ENCODE peak calls at places on chromosomes 4 and X, in eight cellular contexts. L, N, T, D, C, B, W and A are unnamed samples.

GRCh38 chrX:110268875-110269274 is 49.0 kb downstream of the AMMECR1 start:
- DNase-seq in L (no peak), N (no peak), T (no peak), D (no peak), C (no peak), B (no peak), W (no peak), A (no peak)

GRCh38 chr4:3832536-3833220 is 66.5 kb downstream of the ADRA2C start:
- DNase-seq in L (no peak), N (no peak), T (no peak), D (no peak), C (no peak), B (no peak), W (no peak), A (no peak)

GRCh38 chr4:42627887-42628646 is 28.8 kb downstream of the ATP8A1 start:
- DNase-seq in L (peak), N (no peak), T (peak), D (no peak), C (no peak), B (no peak), W (peak), A (peak)

GRCh38 chr4:100954048-100954447 is 393.3 kb downstream of the PPP3CA start:
- DNase-seq in L (no peak), N (no peak), T (no peak), D (no peak), C (no peak), B (no peak), W (no peak), A (no peak)

GRCh38 chr4:147351083-147351787 is 129.7 kb upstream of the EDNRA start:
- DNase-seq in L (no peak), N (no peak), T (no peak), D (no peak), C (no peak), B (no peak), W (no peak), A (no peak)

GRCh38 chr4:106690487-106690886 is 321.9 kb upstream of the GIMD1 start:
- DNase-seq in L (no peak), N (peak), T (no peak), D (no peak), C (no peak), B (no peak), W (no peak), A (no peak)

GRCh38 chrX:17629011-17629410 is 108.3 kb upstream of the SCML1 start:
- DNase-seq in L (no peak), N (no peak), T (no peak), D (no peak), C (no peak), B (no peak), W (no peak), A (no peak)

GRCh38 chrX:49291615-49292337 is 11.7 kb upstream of the GAGE10 start:
- DNase-seq in L (peak), N (peak), T (peak), D (peak), C (peak), B (peak), W (no peak), A (peak)

GRCh38 chr4:37528161-37528560 is 158.0 kb downstream of the RELL1 start:
- DNase-seq in L (no peak), N (no peak), T (no peak), D (peak), C (no peak), B (no peak), W (no peak), A (no peak)

GRCh38 chrX:153651540-153652079 is 4.6 kb downstream of the DUSP9 start:
- DNase-seq in L (no peak), N (no peak), T (peak), D (no peak), C (no peak), B (no peak), W (peak), A (no peak)

GRCh38 chr4:56655627-56656345 is 25.3 kb downstream of the HOPX start:
- DNase-seq in L (no peak), N (no peak), T (peak), D (no peak), C (no peak), B (peak), W (no peak), A (peak)

GRCh38 chrX:49977319-49978090 is 55.1 kb downstream of the CLCN5 start:
- DNase-seq in L (no peak), N (no peak), T (no peak), D (no peak), C (no peak), B (no peak), W (no peak), A (peak)

GRCh38 chr4:6885953-6886557 is 23.6 kb upstream of the TBC1D14 start:
- DNase-seq in L (peak), N (peak), T (no peak), D (peak), C (no peak), B (no peak), W (peak), A (no peak)

GRCh38 chrX:23726196-23726595 is 16.9 kb downstream of the ACOT9 start:
- DNase-seq in L (no peak), N (no peak), T (no peak), D (no peak), C (no peak), B (no peak), W (no peak), A (no peak)

GRCh38 chr4:56241500-56241899 is 145.8 kb downstream of the AASDH start:
- DNase-seq in L (no peak), N (no peak), T (no peak), D (no peak), C (no peak), B (no peak), W (no peak), A (no peak)

GRCh38 chrX:41655631-41656030 is 33.1 kb upstream of the GPR34 start:
- DNase-seq in L (no peak), N (no peak), T (no peak), D (no peak), C (no peak), B (no peak), W (no peak), A (no peak)

GRCh38 chr4:29571322-29571721 is 1148.8 kb upstream of the PCDH7 start:
- DNase-seq in L (no peak), N (no peak), T (no peak), D (no peak), C (no peak), B (no peak), W (no peak), A (no peak)

GRCh38 chr4:56613101-56613862 is 67.8 kb downstream of the HOPX start:
- DNase-seq in L (no peak), N (peak), T (no peak), D (no peak), C (peak), B (no peak), W (no peak), A (no peak)

GRCh38 chr4:26432419-26432818 is 57.9 kb downstream of the CCKAR start:
- DNase-seq in L (no peak), N (peak), T (no peak), D (no peak), C (no peak), B (no peak), W (no peak), A (no peak)

GRCh38 chr4:6372649-6373525 is 99.5 kb downstream of the PPP2R2C start:
- DNase-seq in L (no peak), N (peak), T (no peak), D (peak), C (no peak), B (peak), W (no peak), A (no peak)

GRCh38 chrX:129139837-129140679 is 383.2 kb downstream of the SMARCA1 start:
- DNase-seq in L (no peak), N (no peak), T (no peak), D (no peak), C (no peak), B (no peak), W (no peak), A (no peak)

GRCh38 chr4:77269505-77269904 is 112.5 kb downstream of the CCNG2 start:
- DNase-seq in L (no peak), N (no peak), T (no peak), D (peak), C (no peak), B (no peak), W (no peak), A (no peak)

GRCh38 chrX:14010566-14010965 is 19.1 kb downstream of the GEMIN8 start:
- DNase-seq in L (no peak), N (no peak), T (no peak), D (no peak), C (no peak), B (no peak), W (no peak), A (no peak)

GRCh38 chr4:108620933-108621905 is 843 bp downstream of the RPL34 start:
- DNase-seq in L (no peak), N (no peak), T (no peak), D (no peak), C (no peak), B (no peak), W (no peak), A (no peak)

GRCh38 chr4:13323916-13324315 is 160.2 kb downstream of the RAB28 start:
- DNase-seq in L (no peak), N (no peak), T (no peak), D (no peak), C (no peak), B (no peak), W (no peak), A (no peak)

GRCh38 chr4:100519205-100519604 is 1.4 kb upstream of the EMCN start:
- DNase-seq in L (no peak), N (no peak), T (no peak), D (no peak), C (no peak), B (no peak), W (no peak), A (no peak)

GRCh38 chrX:80550722-80551121 is 130.5 kb downstream of the TENT5D start:
- DNase-seq in L (no peak), N (no peak), T (no peak), D (peak), C (no peak), B (peak), W (no peak), A (no peak)

GRCh38 chrX:134542485-134542884 is 82.5 kb downstream of the HPRT1 start:
- DNase-seq in L (no peak), N (peak), T (no peak), D (no peak), C (no peak), B (no peak), W (no peak), A (no peak)

GRCh38 chrX:102659790-102660757 is 8.8 kb downstream of the GPRASP1 start:
- DNase-seq in L (peak), N (peak), T (peak), D (peak), C (no peak), B (peak), W (peak), A (peak)

GRCh38 chr4:145679520-145679919 is 426 bp upstream of the C4orf51 start:
- DNase-seq in L (peak), N (peak), T (no peak), D (peak), C (peak), B (no peak), W (peak), A (no peak)

GRCh38 chrX:17154001-17154400 is 207.5 kb downstream of the REPS2 start:
- DNase-seq in L (no peak), N (peak), T (no peak), D (no peak), C (no peak), B (no peak), W (no peak), A (no peak)

GRCh38 chrX:776529-777230 is 146.1 kb downstream of the SHOX start:
- DNase-seq in L (peak), N (no peak), T (no peak), D (peak), C (no peak), B (no peak), W (no peak), A (no peak)

GRCh38 chr4:141486375-141486997 is 149.9 kb upstream of the IL15 start:
- DNase-seq in L (no peak), N (peak), T (no peak), D (no peak), C (peak), B (no peak), W (no peak), A (no peak)

GRCh38 chr4:54433686-54434085 is 204.6 kb downstream of the PDGFRA start:
- DNase-seq in L (no peak), N (peak), T (no peak), D (no peak), C (no peak), B (peak), W (no peak), A (no peak)

GRCh38 chrX:133980406-133980805 is 5.0 kb downstream of the GPC3 start:
- DNase-seq in L (no peak), N (peak), T (no peak), D (no peak), C (no peak), B (no peak), W (no peak), A (no peak)

GRCh38 chr4:3293410-3294391 is 880 bp downstream of the RGS12 start:
- DNase-seq in L (no peak), N (no peak), T (peak), D (no peak), C (no peak), B (no peak), W (no peak), A (peak)

GRCh38 chrX:125205918-125206665 is 113.6 kb upstream of the TEX13C start:
- DNase-seq in L (peak), N (no peak), T (no peak), D (no peak), C (no peak), B (peak), W (peak), A (peak)

GRCh38 chrX:13201605-13202219 is 118.1 kb downstream of the ATXN3L start:
- DNase-seq in L (no peak), N (no peak), T (no peak), D (no peak), C (no peak), B (peak), W (no peak), A (no peak)

GRCh38 chr4:39308576-39308975 is 57.6 kb downstream of the RFC1 start:
- DNase-seq in L (no peak), N (no peak), T (no peak), D (no peak), C (no peak), B (no peak), W (no peak), A (no peak)

DNA sequence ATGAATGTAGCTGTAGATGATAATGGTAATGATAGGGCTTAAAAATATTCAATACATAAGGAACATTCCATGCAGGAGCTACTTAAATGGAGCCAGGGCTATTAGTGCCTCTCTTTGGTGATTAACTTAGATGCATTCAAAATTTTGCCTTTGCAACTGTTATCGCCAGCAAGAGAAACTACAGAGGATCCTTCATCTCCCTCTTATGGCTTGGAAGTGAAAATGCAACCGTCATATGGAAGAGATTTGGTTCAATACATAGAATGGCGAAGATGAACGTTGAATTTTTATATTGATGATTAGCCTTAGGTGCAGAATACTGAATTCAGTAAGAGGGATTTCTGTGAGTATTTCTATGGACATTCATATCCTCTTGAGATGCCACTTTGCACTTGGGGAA is 134.5 kb upstream of the NLGN4X start:
- DNase-seq in L (no peak), N (no peak), T (no peak), D (no peak), C (no peak), B (no peak), W (no peak), A (no peak)
- TF ChIP-seq CTCF in L (no peak), N (no peak), T (no peak), D (no peak), C (no peak), B (peak), W (no peak), A (no peak)

GRCh38 chr4:109803924-109804571 is 2.2 kb upstream of the CFI start:
- DNase-seq in L (no peak), N (peak), T (no peak), D (peak), C (no peak), B (peak), W (no peak), A (no peak)
- TF ChIP-seq CTCF in L (no peak), N (peak), T (no peak), D (peak), C (no peak), B (peak), W (no peak), A (no peak)

DNA sequence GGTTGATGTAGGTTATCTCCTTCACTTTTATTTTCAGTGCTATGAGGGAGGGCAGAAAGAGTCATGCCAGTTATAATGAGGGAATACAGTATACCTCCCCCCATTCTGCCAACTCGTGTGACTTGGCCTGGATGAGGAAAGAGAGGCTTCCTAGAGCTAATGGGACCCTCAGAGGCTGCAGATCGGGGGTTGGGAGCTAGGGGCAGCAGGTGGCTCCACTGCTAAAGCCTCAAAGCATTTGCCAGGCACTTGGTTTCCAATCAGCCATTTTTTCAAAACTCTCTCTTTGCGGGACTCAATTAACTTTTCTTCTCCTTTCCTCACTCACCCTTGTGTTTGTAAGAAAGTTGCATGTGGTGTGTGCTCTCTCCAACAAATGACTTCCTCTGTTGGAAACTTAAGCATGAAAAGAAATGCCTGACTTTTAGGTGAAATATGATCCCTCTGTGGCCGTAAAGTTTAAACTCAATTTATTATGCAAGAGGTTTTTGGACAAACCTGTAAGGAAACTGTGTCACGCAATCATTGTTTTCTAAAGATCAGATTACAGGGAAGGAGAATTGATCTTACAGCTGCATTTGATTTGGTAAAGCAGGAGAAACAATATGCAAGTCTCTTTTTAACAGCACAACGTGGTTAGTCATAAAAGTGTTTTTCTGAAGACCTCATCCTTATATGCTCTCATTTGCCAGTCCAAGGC is 7.0 kb downstream of the SFRP2 start:
- DNase-seq in L (no peak), N (peak), T (no peak), D (no peak), C (no peak), B (peak), W (no peak), A (no peak)
- TF ChIP-seq CTCF in L (no peak), N (no peak), T (no peak), D (no peak), C (no peak), B (peak), W (no peak), A (no peak)

GRCh38 chrX:11427082-11428033 is 134.1 kb downstream of the AMELX start:
- DNase-seq in L (peak), N (peak), T (no peak), D (peak), C (no peak), B (peak), W (peak), A (peak)
- TF ChIP-seq CTCF in L (no peak), N (peak), T (no peak), D (no peak), C (peak), B (peak), W (no peak), A (peak)

GRCh38 chr4:148495463-148495862 is 53.2 kb upstream of the NR3C2 start:
- DNase-seq in L (no peak), N (no peak), T (no peak), D (no peak), C (no peak), B (no peak), W (no peak), A (no peak)
- TF ChIP-seq CTCF in L (no peak), N (no peak), T (no peak), D (no peak), C (no peak), B (no peak), W (no peak), A (no peak)